ENCODE peak calls at places on chromosome 21, in five cellular contexts. F is NCI-H460; J is breast epithelium; Q is amniotic epithelial cell; X is activated CD4-positive, alpha-beta T cell treated with anti-CD3 and anti-CD28 coated beads for 48 hours. K is an unnamed sample.

GRCh38 chr21:36700295-36700960 is 1.5 kb downstream of the SIM2 start:
- DNase-seq in F (no peak), J (no peak), Q (no peak), X (no peak), K (no peak)

GRCh38 chr21:33025471-33026298 is at the start of gene OLIG2:
- DNase-seq in F (no peak), J (no peak), Q (no peak), X (peak), K (no peak)

GRCh38 chr21:42081931-42082381 is 10.8 kb downstream of the UMODL1 start:
- DNase-seq in F (no peak), J (no peak), Q (peak), X (no peak), K (no peak)

GRCh38 chr21:30714946-30715345 is 3.6 kb downstream of the KRTAP21-3 start:
- DNase-seq in F (no peak), J (no peak), Q (no peak), X (no peak), K (no peak)

GRCh38 chr21:46084709-46085108 is 13.2 kb upstream of the COL6A2 start:
- DNase-seq in F (no peak), J (no peak), Q (no peak), X (no peak), K (no peak)

GRCh38 chr21:41612674-41613250 is 104.8 kb upstream of the TMPRSS2 start:
- DNase-seq in F (no peak), J (peak), Q (peak), X (peak), K (peak)

GRCh38 chr21:34133802-34134201 is 60.4 kb downstream of the MRPS6 start:
- DNase-seq in F (no peak), J (no peak), Q (no peak), X (no peak), K (no peak)

GRCh38 chr21:34039678-34040382 is 33.5 kb upstream of the MRPS6 start:
- DNase-seq in F (no peak), J (no peak), Q (no peak), X (no peak), K (no peak)

GRCh38 chr21:45372732-45373355 is 32.1 kb upstream of the COL18A1 start:
- DNase-seq in F (no peak), J (no peak), Q (no peak), X (no peak), K (no peak)

GRCh38 chr21:26850116-26850643 is 5.0 kb upstream of the ADAMTS1 start:
- DNase-seq in F (no peak), J (no peak), Q (peak), X (no peak), K (no peak)

GRCh38 chr21:28516996-28517592 is 475.6 kb downstream of the LTN1 start:
- DNase-seq in F (peak), J (peak), Q (peak), X (peak), K (no peak)

GRCh38 chr21:44513389-44514217 is 26.4 kb downstream of the KRTAP10-1 start:
- DNase-seq in F (no peak), J (no peak), Q (no peak), X (no peak), K (no peak)

GRCh38 chr21:34560609-34561008 is 48.6 kb upstream of the KCNE1 start:
- DNase-seq in F (no peak), J (no peak), Q (no peak), X (no peak), K (no peak)

GRCh38 chr21:40176732-40177131 is 309.5 kb downstream of the PCP4 start:
- DNase-seq in F (no peak), J (no peak), Q (no peak), X (no peak), K (no peak)

GRCh38 chr21:41536076-41536826 is 28.3 kb upstream of the TMPRSS2 start:
- DNase-seq in F (no peak), J (peak), Q (no peak), X (no peak), K (no peak)

GRCh38 chr21:43024737-43025136 is 50.4 kb downstream of the PKNOX1 start:
- DNase-seq in F (no peak), J (no peak), Q (no peak), X (no peak), K (no peak)

K was measured in ascending aorta.